ENCODE peak calls at places on chromosomes 3 and 15, in nine cellular contexts. One of them, this sample, is unnamed.

GRCh38 chr15:77607894-77608261 is 24.8 kb downstream of the LINGO1 start:
- DNase-seq in breast epithelium: no peak
- DNase-seq in heart right ventricle: no peak
- DNase-seq in CD4-positive, CD25-positive, alpha-beta regulatory T cell: no peak
- DNase-seq in gastrocnemius medialis: no peak
- DNase-seq in colonic mucosa: no peak
- DNase-seq in cardiac muscle cell: no peak
- DNase-seq in uterus: no peak
- DNase-seq in lung: no peak
- DNase-seq in this sample: no peak

GRCh38 chr3:36302110-36302509 is 78.2 kb upstream of the STAC start:
- DNase-seq in heart right ventricle: no peak
- DNase-seq in lung: no peak
- DNase-seq in breast epithelium: no peak
- DNase-seq in CD4-positive, CD25-positive, alpha-beta regulatory T cell: no peak
- DNase-seq in cardiac muscle cell: no peak
- DNase-seq in colonic mucosa: no peak
- DNase-seq in gastrocnemius medialis: no peak
- DNase-seq in uterus: no peak
- DNase-seq in this sample: no peak

GRCh38 chr3:4233488-4233887 is 69.7 kb upstream of the SETMAR start:
- DNase-seq in heart right ventricle: no peak
- DNase-seq in CD4-positive, CD25-positive, alpha-beta regulatory T cell: no peak
- DNase-seq in colonic mucosa: no peak
- DNase-seq in gastrocnemius medialis: no peak
- DNase-seq in breast epithelium: no peak
- DNase-seq in lung: no peak
- DNase-seq in cardiac muscle cell: no peak
- DNase-seq in uterus: no peak
- DNase-seq in this sample: no peak

GRCh38 chr15:39291036-39291435 is 289.8 kb upstream of the THBS1 start:
- DNase-seq in CD4-positive, CD25-positive, alpha-beta regulatory T cell: no peak
- DNase-seq in breast epithelium: no peak
- DNase-seq in gastrocnemius medialis: no peak
- DNase-seq in uterus: no peak
- DNase-seq in cardiac muscle cell: no peak
- DNase-seq in lung: no peak
- DNase-seq in heart right ventricle: no peak
- DNase-seq in colonic mucosa: no peak
- DNase-seq in this sample: no peak

GRCh38 chr3:54538346-54538745 is 389.5 kb downstream of the LRTM1 start:
- DNase-seq in colonic mucosa: no peak
- DNase-seq in lung: no peak
- DNase-seq in breast epithelium: no peak
- DNase-seq in CD4-positive, CD25-positive, alpha-beta regulatory T cell: no peak
- DNase-seq in gastrocnemius medialis: no peak
- DNase-seq in heart right ventricle: no peak
- DNase-seq in cardiac muscle cell: peak; percentile 24
- DNase-seq in uterus: no peak
- DNase-seq in this sample: no peak

GRCh38 chr3:2511356-2511755 is 412.7 kb downstream of the CNTN4 start:
- DNase-seq in cardiac muscle cell: peak; percentile 42
- DNase-seq in lung: no peak
- DNase-seq in gastrocnemius medialis: no peak
- DNase-seq in heart right ventricle: peak; percentile 10
- DNase-seq in breast epithelium: no peak
- DNase-seq in colonic mucosa: no peak
- DNase-seq in uterus: no peak
- DNase-seq in CD4-positive, CD25-positive, alpha-beta regulatory T cell: no peak
- DNase-seq in this sample: peak; percentile 22

GRCh38 chr15:77497108-77497737 is 76.5 kb downstream of the HMG20A start:
- DNase-seq in lung: no peak
- DNase-seq in cardiac muscle cell: peak; percentile 35
- DNase-seq in colonic mucosa: no peak
- DNase-seq in breast epithelium: peak; percentile 79
- DNase-seq in CD4-positive, CD25-positive, alpha-beta regulatory T cell: no peak
- DNase-seq in gastrocnemius medialis: peak; percentile 87
- DNase-seq in uterus: no peak
- DNase-seq in heart right ventricle: peak; percentile 84
- DNase-seq in this sample: peak; percentile 41

GRCh38 chr3:187281191-187281714 is 10.3 kb downstream of the MASP1 start:
- DNase-seq in breast epithelium: no peak
- DNase-seq in colonic mucosa: no peak
- DNase-seq in cardiac muscle cell: no peak
- DNase-seq in lung: no peak
- DNase-seq in uterus: no peak
- DNase-seq in CD4-positive, CD25-positive, alpha-beta regulatory T cell: no peak
- DNase-seq in heart right ventricle: no peak
- DNase-seq in gastrocnemius medialis: no peak
- DNase-seq in this sample: no peak

GRCh38 chr15:56411122-56411749 is 46.0 kb downstream of the TEX9 start:
- DNase-seq in colonic mucosa: no peak
- DNase-seq in lung: no peak
- DNase-seq in cardiac muscle cell: no peak
- DNase-seq in heart right ventricle: no peak
- DNase-seq in CD4-positive, CD25-positive, alpha-beta regulatory T cell: no peak
- DNase-seq in breast epithelium: no peak
- DNase-seq in uterus: no peak
- DNase-seq in gastrocnemius medialis: no peak
- DNase-seq in this sample: no peak

GRCh38 chr3:106349191-106349881 is 480.5 kb upstream of the CBLB start:
- DNase-seq in lung: no peak
- DNase-seq in uterus: no peak
- DNase-seq in gastrocnemius medialis: no peak
- DNase-seq in colonic mucosa: no peak
- DNase-seq in CD4-positive, CD25-positive, alpha-beta regulatory T cell: no peak
- DNase-seq in breast epithelium: no peak
- DNase-seq in heart right ventricle: no peak
- DNase-seq in cardiac muscle cell: no peak
- DNase-seq in this sample: no peak

GRCh38 chr3:184725176-184725575 is 13.3 kb upstream of the MAGEF1 start:
- DNase-seq in heart right ventricle: no peak
- DNase-seq in breast epithelium: no peak
- DNase-seq in uterus: no peak
- DNase-seq in lung: peak; percentile 22
- DNase-seq in cardiac muscle cell: no peak
- DNase-seq in gastrocnemius medialis: no peak
- DNase-seq in colonic mucosa: no peak
- DNase-seq in CD4-positive, CD25-positive, alpha-beta regulatory T cell: no peak
- DNase-seq in this sample: no peak

GRCh38 chr3:173739716-173740115 is 342.2 kb downstream of the NLGN1 start:
- DNase-seq in lung: no peak
- DNase-seq in uterus: no peak
- DNase-seq in cardiac muscle cell: no peak
- DNase-seq in colonic mucosa: no peak
- DNase-seq in breast epithelium: no peak
- DNase-seq in heart right ventricle: no peak
- DNase-seq in CD4-positive, CD25-positive, alpha-beta regulatory T cell: no peak
- DNase-seq in gastrocnemius medialis: no peak
- DNase-seq in this sample: no peak

GRCh38 chr3:117752984-117753717 is 1043.6 kb downstream of the TUSC7 start:
- DNase-seq in heart right ventricle: no peak
- DNase-seq in gastrocnemius medialis: no peak
- DNase-seq in CD4-positive, CD25-positive, alpha-beta regulatory T cell: no peak
- DNase-seq in breast epithelium: no peak
- DNase-seq in lung: no peak
- DNase-seq in cardiac muscle cell: no peak
- DNase-seq in uterus: no peak
- DNase-seq in colonic mucosa: no peak
- DNase-seq in this sample: no peak

GRCh38 chr15:87778358-87778757 is 478.2 kb downstream of the NTRK3 start:
- DNase-seq in CD4-positive, CD25-positive, alpha-beta regulatory T cell: no peak
- DNase-seq in gastrocnemius medialis: no peak
- DNase-seq in uterus: no peak
- DNase-seq in heart right ventricle: no peak
- DNase-seq in breast epithelium: no peak
- DNase-seq in lung: no peak
- DNase-seq in cardiac muscle cell: no peak
- DNase-seq in colonic mucosa: no peak
- DNase-seq in this sample: no peak

GRCh38 chr3:47266709-47267489 is 15.7 kb downstream of the KIF9 start:
- DNase-seq in heart right ventricle: peak; percentile 96
- DNase-seq in gastrocnemius medialis: peak; percentile 82
- DNase-seq in CD4-positive, CD25-positive, alpha-beta regulatory T cell: no peak
- DNase-seq in breast epithelium: peak; percentile 60
- DNase-seq in lung: peak; percentile 67
- DNase-seq in uterus: peak; percentile 87
- DNase-seq in cardiac muscle cell: peak; percentile 26
- DNase-seq in colonic mucosa: peak; percentile 39
- DNase-seq in this sample: peak; percentile 96

GRCh38 chr15:83709246-83709645 is 55.3 kb downstream of the ADAMTSL3 start:
- DNase-seq in uterus: no peak
- DNase-seq in CD4-positive, CD25-positive, alpha-beta regulatory T cell: no peak
- DNase-seq in cardiac muscle cell: no peak
- DNase-seq in gastrocnemius medialis: no peak
- DNase-seq in breast epithelium: no peak
- DNase-seq in colonic mucosa: no peak
- DNase-seq in lung: no peak
- DNase-seq in heart right ventricle: no peak
- DNase-seq in this sample: peak; percentile 38

DNA sequence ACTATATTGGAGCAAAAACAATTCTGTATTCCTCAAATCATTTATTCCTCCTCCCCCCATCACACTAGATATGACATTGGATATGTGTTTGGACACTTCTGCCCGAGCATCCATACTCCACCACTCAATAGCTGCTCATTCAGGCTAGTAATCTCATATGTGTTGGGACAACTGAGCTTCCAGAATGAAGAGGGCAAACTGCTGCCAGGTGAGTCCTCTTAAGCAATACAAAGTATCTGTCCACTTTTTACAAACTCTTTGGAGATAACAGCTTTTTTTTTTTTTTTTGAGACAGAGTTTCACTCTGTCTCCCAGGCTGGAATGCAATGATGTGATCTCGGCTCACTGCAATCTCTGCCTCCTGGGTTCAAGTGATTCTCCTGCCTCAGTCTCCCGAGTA is 5.4 kb upstream of the TNFSF10 start:
- DNase-seq in uterus: no peak
- DNase-seq in cardiac muscle cell: no peak
- DNase-seq in colonic mucosa: no peak
- DNase-seq in breast epithelium: no peak
- DNase-seq in gastrocnemius medialis: no peak
- DNase-seq in lung: no peak
- DNase-seq in heart right ventricle: no peak
- DNase-seq in CD4-positive, CD25-positive, alpha-beta regulatory T cell: no peak
- DNase-seq in this sample: no peak
- H3K4me3 ChIP-seq in uterus: no peak overlapping the region
- H3K4me3 ChIP-seq in cardiac muscle cell: no peak overlapping the region
- H3K4me3 ChIP-seq in colonic mucosa: no peak overlapping the region
- H3K4me3 ChIP-seq in breast epithelium: no peak overlapping the region
- H3K4me3 ChIP-seq in gastrocnemius medialis: no peak overlapping the region
- H3K4me3 ChIP-seq in lung: no peak overlapping the region
- H3K4me3 ChIP-seq in heart right ventricle: no peak overlapping the region
- H3K4me3 ChIP-seq in CD4-positive, CD25-positive, alpha-beta regulatory T cell: no peak overlapping the region
- H3K4me3 ChIP-seq in this sample: no peak overlapping the region

GRCh38 chr3:14423963-14424362 is 21.6 kb downstream of the SLC6A6 start:
- DNase-seq in gastrocnemius medialis: no peak
- DNase-seq in CD4-positive, CD25-positive, alpha-beta regulatory T cell: no peak
- DNase-seq in heart right ventricle: no peak
- DNase-seq in cardiac muscle cell: no peak
- DNase-seq in lung: no peak
- DNase-seq in colonic mucosa: no peak
- DNase-seq in uterus: no peak
- DNase-seq in breast epithelium: no peak
- DNase-seq in this sample: no peak

GRCh38 chr3:14426305-14426620 is 23.9 kb downstream of the SLC6A6 start:
- DNase-seq in lung: no peak
- DNase-seq in heart right ventricle: no peak
- DNase-seq in colonic mucosa: no peak
- DNase-seq in CD4-positive, CD25-positive, alpha-beta regulatory T cell: no peak
- DNase-seq in breast epithelium: no peak
- DNase-seq in cardiac muscle cell: no peak
- DNase-seq in uterus: no peak
- DNase-seq in gastrocnemius medialis: no peak
- DNase-seq in this sample: no peak

GRCh38 chr3:14425574-14426304 is 23.3 kb downstream of the SLC6A6 start:
- DNase-seq in colonic mucosa: no peak
- DNase-seq in CD4-positive, CD25-positive, alpha-beta regulatory T cell: peak; percentile 53
- DNase-seq in gastrocnemius medialis: no peak
- DNase-seq in breast epithelium: no peak
- DNase-seq in heart right ventricle: no peak
- DNase-seq in uterus: no peak
- DNase-seq in lung: no peak
- DNase-seq in cardiac muscle cell: no peak
- DNase-seq in this sample: no peak

GRCh38 chr3:14423197-14423743 is 20.9 kb downstream of the SLC6A6 start:
- DNase-seq in gastrocnemius medialis: no peak
- DNase-seq in breast epithelium: peak; percentile 66
- DNase-seq in lung: peak; percentile 75
- DNase-seq in heart right ventricle: no peak
- DNase-seq in uterus: no peak
- DNase-seq in CD4-positive, CD25-positive, alpha-beta regulatory T cell: no peak
- DNase-seq in cardiac muscle cell: no peak
- DNase-seq in colonic mucosa: peak; percentile 52
- DNase-seq in this sample: no peak

GRCh38 chr3:14424711-14425573 is 22.5 kb downstream of the SLC6A6 start:
- DNase-seq in heart right ventricle: no peak
- DNase-seq in colonic mucosa: no peak
- DNase-seq in breast epithelium: no peak
- DNase-seq in uterus: no peak
- DNase-seq in gastrocnemius medialis: peak; percentile 72
- DNase-seq in cardiac muscle cell: no peak
- DNase-seq in CD4-positive, CD25-positive, alpha-beta regulatory T cell: no peak
- DNase-seq in lung: peak; percentile 76
- DNase-seq in this sample: peak; percentile 54
- H3K4me1 ChIP-seq in heart right ventricle: no peaks in the 10 kb centered on the region
- H3K4me1 ChIP-seq in colonic mucosa: peaks cover 4% of the 10 kb centered on the region
- H3K4me1 ChIP-seq in breast epithelium: no peaks in the 10 kb centered on the region
- H3K4me1 ChIP-seq in uterus: no peaks in the 10 kb centered on the region
- H3K4me1 ChIP-seq in gastrocnemius medialis: peaks cover 58% of the 10 kb centered on the region
- H3K4me1 ChIP-seq in cardiac muscle cell: no peaks in the 10 kb centered on the region
- H3K4me1 ChIP-seq in CD4-positive, CD25-positive, alpha-beta regulatory T cell: peaks cover 78% of the 10 kb centered on the region
- H3K4me1 ChIP-seq in lung: peaks cover 16% of the 10 kb centered on the region
- H3K4me1 ChIP-seq in this sample: peaks cover 28% of the 10 kb centered on the region

GRCh38 chr3:129280183-129280582 is 1.5 kb downstream of the HMCES start:
- DNase-seq in cardiac muscle cell: no peak
- DNase-seq in colonic mucosa: no peak
- DNase-seq in breast epithelium: no peak
- DNase-seq in lung: no peak
- DNase-seq in gastrocnemius medialis: no peak
- DNase-seq in CD4-positive, CD25-positive, alpha-beta regulatory T cell: no peak
- DNase-seq in uterus: no peak
- DNase-seq in heart right ventricle: no peak
- DNase-seq in this sample: no peak
- H3K4me3 ChIP-seq in cardiac muscle cell: peak overlapping the region; percentile 92
- H3K4me3 ChIP-seq in colonic mucosa: no peak overlapping the region
- H3K4me3 ChIP-seq in breast epithelium: no peak overlapping the region
- H3K4me3 ChIP-seq in lung: no peak overlapping the region
- H3K4me3 ChIP-seq in gastrocnemius medialis: peak overlapping the region; percentile 83
- H3K4me3 ChIP-seq in CD4-positive, CD25-positive, alpha-beta regulatory T cell: peak overlapping the region; percentile 77
- H3K4me3 ChIP-seq in uterus: peak overlapping the region; percentile 96
- H3K4me3 ChIP-seq in heart right ventricle: peak overlapping the region; percentile 91
- H3K4me3 ChIP-seq in this sample: peak overlapping the region; percentile 87

DNA sequence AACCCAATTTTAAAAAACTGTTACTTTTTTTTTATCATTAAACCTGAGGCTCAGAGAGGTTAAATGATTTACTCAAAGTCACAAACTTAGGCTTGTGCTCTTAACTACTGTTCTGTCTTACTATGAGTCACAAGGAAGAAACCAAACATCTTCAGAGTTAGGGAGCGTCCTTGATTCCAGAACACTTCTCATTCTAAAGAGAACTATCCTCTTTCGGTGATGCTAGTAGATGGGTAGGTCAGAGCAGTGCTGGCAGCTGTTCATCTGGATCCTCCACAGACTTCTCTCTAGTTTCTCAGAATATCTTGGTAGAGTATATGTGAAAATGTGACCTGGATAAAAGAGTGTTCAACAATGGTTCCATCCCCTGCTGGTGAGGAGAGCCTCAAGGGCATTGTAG is 3.3 kb downstream of the ARL6IP5 start:
- DNase-seq in lung: no peak
- DNase-seq in heart right ventricle: no peak
- DNase-seq in uterus: no peak
- DNase-seq in breast epithelium: no peak
- DNase-seq in cardiac muscle cell: no peak
- DNase-seq in gastrocnemius medialis: no peak
- DNase-seq in colonic mucosa: no peak
- DNase-seq in CD4-positive, CD25-positive, alpha-beta regulatory T cell: no peak
- DNase-seq in this sample: no peak
- H3K4me1 ChIP-seq in lung: peaks cover 21% of the 10 kb centered on the region
- H3K4me1 ChIP-seq in heart right ventricle: peaks cover 82% of the 10 kb centered on the region
- H3K4me1 ChIP-seq in uterus: peaks cover 16% of the 10 kb centered on the region
- H3K4me1 ChIP-seq in breast epithelium: peaks cover 48% of the 10 kb centered on the region
- H3K4me1 ChIP-seq in cardiac muscle cell: peaks cover 64% of the 10 kb centered on the region
- H3K4me1 ChIP-seq in gastrocnemius medialis: peaks cover 81% of the 10 kb centered on the region
- H3K4me1 ChIP-seq in colonic mucosa: peaks cover 23% of the 10 kb centered on the region
- H3K4me1 ChIP-seq in CD4-positive, CD25-positive, alpha-beta regulatory T cell: peaks cover 84% of the 10 kb centered on the region
- H3K4me1 ChIP-seq in this sample: peaks cover 13% of the 10 kb centered on the region